ENCODE peak calls at places on chromosomes 13 and 19, in seven cellular contexts. F is fibroblast of mammary gland, N is heart right ventricle, O is uterus, X is dorsolateral prefrontal cortex, C is AG10803, D is A549. R is an unnamed sample.

GRCh38 chr19:49716154-49716553 is 25.2 kb downstream of the CPT1C start:
- DNase-seq in C (no peak), D (no peak), X (no peak), O (no peak), F (no peak), N (no peak), R (no peak)

GRCh38 chr13:28527629-28528028 is 32.7 kb upstream of the FLT1 start:
- DNase-seq in N (no peak), D (no peak), C (no peak), O (no peak), F (no peak), X (no peak), R (no peak)

GRCh38 chr13:48038763-48039162 is 1.2 kb downstream of the NUDT15 start:
- DNase-seq in X (no peak), D (no peak), C (no peak), O (no peak), F (no peak), N (no peak), R (no peak)

GRCh38 chr13:30204564-30204963 is 102.8 kb downstream of the KATNAL1 start:
- DNase-seq in X (no peak), O (no peak), F (no peak), D (no peak), N (no peak), C (no peak), R (no peak)

GRCh38 chr19:38019427-38019724 is 112.4 kb downstream of the SIPA1L3 start:
- DNase-seq in O (no peak), D (no peak), F (no peak), C (no peak), X (no peak), N (no peak), R (no peak)

GRCh38 chr13:48976677-48977625 is 1.2 kb downstream of the FNDC3A start:
- DNase-seq in X (peak; percentile 72), N (no peak), D (no peak), F (peak; percentile 35), C (peak; percentile 1), O (no peak), R (no peak)

GRCh38 chr19:19662866-19663291 is 597 bp downstream of the ATP13A1 start:
- DNase-seq in O (no peak), N (no peak), X (no peak), F (peak; percentile 29), C (no peak), D (no peak), R (no peak)

GRCh38 chr19:45901912-45902650 is at the start of gene MYPOP:
- DNase-seq in C (no peak), X (no peak), F (no peak), O (peak; percentile 23), D (no peak), N (no peak), R (no peak)

GRCh38 chr13:48975101-48975925 is at the start of gene FNDC3A:
- DNase-seq in F (peak; percentile 57), N (peak; percentile 83), O (peak; percentile 75), X (peak; percentile 8), D (peak; percentile 44), C (peak; percentile 63), R (peak; percentile 68)

GRCh38 chr13:24866488-24866887 is 102.5 kb downstream of the RNF17 start:
- DNase-seq in O (no peak), D (no peak), F (no peak), N (no peak), X (no peak), C (no peak), R (no peak)

GRCh38 chr19:29446331-29446730 is 79.5 kb upstream of the VSTM2B start:
- DNase-seq in N (no peak), D (no peak), O (no peak), X (no peak), F (no peak), C (no peak), R (no peak)

GRCh38 chr19:5360003-5360820 is 19.6 kb upstream of the PTPRS start:
- DNase-seq in F (peak; percentile 57), N (no peak), X (peak; percentile 20), C (peak; percentile 31), D (no peak), O (no peak), R (no peak)

GRCh38 chr13:59533561-59534337 is 630.0 kb downstream of the DIAPH3 start:
- DNase-seq in C (no peak), X (no peak), D (no peak), F (no peak), N (no peak), O (no peak), R (no peak)

GRCh38 chr13:75566658-75567057 is 17.1 kb downstream of the UCHL3 start:
- DNase-seq in F (peak; percentile 60), N (no peak), C (peak; percentile 75), X (no peak), D (peak; percentile 2), O (no peak), R (no peak)

GRCh38 chr19:42023121-42023942 is 29.3 kb upstream of the ATP1A3 start:
- DNase-seq in C (peak; percentile 56), X (no peak), O (no peak), F (peak; percentile 11), N (no peak), D (peak; percentile 73), R (no peak)

GRCh38 chr13:80881495-80882482 is 540.9 kb upstream of the SPRY2 start:
- DNase-seq in D (no peak), X (no peak), N (no peak), O (no peak), F (peak; percentile 72), C (no peak), R (no peak)

GRCh38 chr19:9353011-9353410 is 9.8 kb upstream of the ZNF177 start:
- DNase-seq in X (no peak), N (no peak), O (no peak), D (no peak), F (no peak), C (no peak), R (no peak)

GRCh38 chr13:112468069-112468468 is 91.9 kb downstream of the SPACA7 start:
- DNase-seq in X (no peak), C (no peak), D (no peak), O (no peak), N (no peak), F (no peak), R (no peak)

GRCh38 chr19:33394723-33395560 is 21.4 kb downstream of the CEBPG start:
- DNase-seq in C (peak; percentile 27), X (no peak), F (no peak), N (no peak), D (no peak), O (peak; percentile 21), R (no peak)

GRCh38 chr13:94028234-94029145 is 451.0 kb downstream of the DCT start:
- DNase-seq in X (no peak), O (no peak), D (no peak), F (no peak), N (no peak), C (no peak), R (no peak)

DNA sequence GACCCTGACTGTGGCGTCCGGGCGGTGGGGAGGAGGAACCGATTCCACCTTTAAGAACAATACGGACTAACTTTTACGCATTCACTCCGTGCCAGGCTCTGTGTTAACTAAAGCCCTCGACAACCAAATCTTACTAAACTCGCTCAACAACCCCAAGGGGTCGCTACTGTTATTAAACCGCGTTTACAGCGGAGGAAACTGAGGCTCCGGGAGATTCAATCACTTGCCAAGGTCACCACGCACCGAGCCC is 1.2 kb downstream of the SAMD1 start:
- DNase-seq in N (no peak), D (no peak), C (no peak), O (no peak), X (no peak), F (peak; percentile 35), R (no peak)
- TF ChIP-seq CTCF in N (no peak), D (no peak), C (peak; percentile 19), O (no peak), X (no peak), F (no peak), R (no peak)

GRCh38 chr19:4121815-4122214 is 2.1 kb downstream of the MAP2K2 start:
- DNase-seq in C (no peak), X (no peak), O (no peak), N (no peak), D (no peak), F (no peak), R (no peak)

GRCh38 chr19:4122480-4122879 is 1.4 kb downstream of the MAP2K2 start:
- DNase-seq in O (no peak), X (no peak), C (no peak), N (no peak), F (no peak), D (no peak), R (no peak)

GRCh38 chr19:4120933-4121612 is 2.8 kb downstream of the MAP2K2 start:
- DNase-seq in X (no peak), N (no peak), F (no peak), D (no peak), C (no peak), O (no peak), R (peak; percentile 74)

GRCh38 chr19:4124638-4125037 is 716 bp upstream of the MAP2K2 start:
- DNase-seq in C (no peak), O (no peak), X (no peak), N (no peak), D (no peak), F (no peak), R (no peak)

GRCh38 chr19:4123615-4124568 is at the start of gene MAP2K2:
- DNase-seq in D (peak; percentile 72), O (peak; percentile 96), C (peak; percentile 85), F (peak; percentile 86), X (peak; percentile 98), N (peak; percentile 98), R (peak; percentile 97)
- TF ChIP-seq CTCF in D (peak; percentile 15), O (no peak), C (no peak), F (no peak), X (peak; percentile 30), N (no peak), R (no peak)

GRCh38 chr19:2087621-2088100 is 8.5 kb downstream of the MOB3A start:
- DNase-seq in O (no peak), X (no peak), F (no peak), C (no peak), N (no peak), D (no peak), R (no peak)

GRCh38 chr19:2084993-2085720 is 11.0 kb downstream of the MOB3A start:
- DNase-seq in O (no peak), N (peak; percentile 59), D (no peak), F (peak; percentile 50), C (peak; percentile 65), X (no peak), R (no peak)

GRCh38 chr19:2089727-2090053 is 6.4 kb downstream of the MOB3A start:
- DNase-seq in F (no peak), X (no peak), O (no peak), D (no peak), N (no peak), C (no peak), R (no peak)

GRCh38 chr19:2083174-2083854 is 12.8 kb downstream of the MOB3A start:
- DNase-seq in O (no peak), F (no peak), X (no peak), N (no peak), C (no peak), D (no peak), R (no peak)

GRCh38 chr19:2089001-2089711 is 7.0 kb downstream of the MOB3A start:
- DNase-seq in F (peak; percentile 45), N (no peak), C (peak; percentile 25), O (no peak), X (no peak), D (no peak), R (no peak)
- TF ChIP-seq CTCF in F (no peak), N (no peak), C (no peak), O (no peak), X (no peak), D (no peak), R (no peak)

DNA sequence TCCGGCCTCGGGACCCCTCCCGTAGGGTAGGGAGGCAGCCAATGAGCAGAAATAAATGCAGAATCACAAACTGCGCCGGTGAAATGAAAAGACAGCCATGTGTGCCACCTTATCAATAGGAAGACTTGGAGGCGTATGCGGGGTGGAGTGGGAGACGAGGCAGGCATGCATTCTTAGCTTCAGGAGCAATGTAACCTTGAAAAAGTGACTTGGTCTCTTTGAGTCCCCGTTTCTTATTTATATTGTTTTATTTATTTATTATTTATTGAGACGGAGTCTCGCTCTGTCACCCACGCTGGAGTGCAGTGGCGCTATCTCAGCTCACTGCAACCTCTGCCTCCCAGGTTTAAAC is 16.0 kb downstream of the SSC5D start:
- DNase-seq in C (no peak), F (no peak), X (no peak), D (no peak), N (no peak), O (no peak), R (no peak)
- TF ChIP-seq CTCF in C (no peak), F (no peak), X (no peak), D (no peak), N (peak; percentile 7), O (no peak), R (no peak)